ENCODE peak calls at places on chromosomes 4 and X, in ten cellular contexts. L is activated CD4-positive, alpha-beta memory T cell treated with anti-CD3 and anti-CD28 coated beads, Interleukin-2, amount 10 ng/mL, durations not matched to agents 7 days and 5 days; R is Calu3; N is EH; X is hepatic stellate cell; Q is cerebellum; H is NCI-H1092 treated with DMSO at 0.1 percent for 48 hours; O is endothelial cell; C is left kidney; V is colonic mucosa. T is an unnamed sample.

GRCh38 chr4:86508436-86508835 is 85.7 kb upstream of the PTPN13 start:
- DNase-seq in L (no peak), R (no peak), N (peak), X (no peak), Q (no peak), H (no peak), O (no peak), C (no peak), V (no peak), T (no peak)

GRCh38 chrX:43849173-43849572 is 33.1 kb downstream of the MAOB start:
- DNase-seq in L (no peak), R (no peak), N (no peak), X (no peak), Q (no peak), H (no peak), O (no peak), C (no peak), V (no peak), T (no peak)

GRCh38 chrX:136260801-136261200 is 9.6 kb upstream of the MAP7D3 start:
- DNase-seq in L (no peak), R (no peak), N (peak), X (peak), Q (no peak), H (no peak), O (no peak), C (no peak), V (no peak), T (no peak)

GRCh38 chr4:87213425-87213824 is 7.0 kb downstream of the KLHL8 start:
- DNase-seq in L (no peak), R (no peak), N (peak), X (no peak), Q (no peak), H (no peak), O (no peak), C (no peak), V (no peak), T (no peak)

GRCh38 chr4:57876934-57877554 is 766.9 kb upstream of the IGFBP7 start:
- DNase-seq in L (no peak), R (no peak), N (no peak), X (no peak), Q (no peak), H (no peak), O (no peak), C (peak), V (no peak), T (no peak)

GRCh38 chr4:38455092-38455855 is 208.7 kb upstream of the KLF3 start:
- DNase-seq in L (no peak), R (no peak), N (no peak), X (no peak), Q (no peak), H (no peak), O (no peak), C (peak), V (no peak), T (no peak)

GRCh38 chr4:25862411-25863346 is at the start of gene SEL1L3:
- DNase-seq in L (peak), R (peak), N (peak), X (peak), Q (peak), H (peak), O (peak), C (peak), V (peak), T (peak)

GRCh38 chr4:183968931-183969330 is 63.8 kb downstream of the STOX2 start:
- DNase-seq in L (no peak), R (no peak), N (no peak), X (no peak), Q (no peak), H (no peak), O (no peak), C (no peak), V (no peak), T (no peak)

GRCh38 chr4:47862297-47862696 is 24.4 kb upstream of the CORIN start:
- DNase-seq in L (no peak), R (no peak), N (peak), X (peak), Q (no peak), H (no peak), O (no peak), C (no peak), V (no peak), T (no peak)

GRCh38 chr4:86294883-86295282 is 65.0 kb downstream of the MAPK10 start:
- DNase-seq in L (no peak), R (no peak), N (no peak), X (no peak), Q (no peak), H (no peak), O (no peak), C (no peak), V (no peak), T (no peak)

GRCh38 chr4:6591305-6591704 is 16.3 kb downstream of the MAN2B2 start:
- DNase-seq in L (no peak), R (no peak), N (no peak), X (no peak), Q (no peak), H (peak), O (no peak), C (peak), V (no peak), T (no peak)

GRCh38 chrX:30887721-30888120 is 1.3 kb downstream of the TAB3 start:
- DNase-seq in L (peak), R (no peak), N (no peak), X (no peak), Q (no peak), H (no peak), O (no peak), C (no peak), V (no peak), T (no peak)

GRCh38 chr4:107548211-107548905 is 171.7 kb downstream of the PAPSS1 start:
- DNase-seq in L (no peak), R (no peak), N (peak), X (no peak), Q (no peak), H (no peak), O (peak), C (peak), V (no peak), T (no peak)

GRCh38 chr4:150126201-150126879 is 48.1 kb downstream of the DCLK2 start:
- DNase-seq in L (no peak), R (no peak), N (peak), X (no peak), Q (no peak), H (no peak), O (no peak), C (no peak), V (no peak), T (no peak)